ENCODE peak calls at places on chromosomes 6 and 20, in six cellular contexts. E is Calu3; Z is activated CD4-positive, alpha-beta T cell treated with anti-CD3 and anti-CD28 coated beads for 36 hours; F is cardiac fibroblast; M is foreskin fibroblast; W is GM18507. A is an unnamed sample.
A peak's percentile ranks its signal among the peaks of the same experiment; 100 is the strongest.

GRCh38 chr6:84432616-84433015 is 205.2 kb upstream of the CEP162 start:
- DNase-seq in E (no peak), Z (no peak), F (peak; percentile 64), M (peak; percentile 70), W (no peak), A (peak; percentile 50)

GRCh38 chr6:35596448-35597442 is 84.0 kb upstream of the TULP1 start:
- DNase-seq in E (no peak), Z (no peak), F (peak; percentile 83), M (peak; percentile 79), W (no peak), A (peak; percentile 97)

GRCh38 chr6:11426571-11426970 is 111.0 kb upstream of the TMEM170B start:
- DNase-seq in E (no peak), Z (no peak), F (no peak), M (no peak), W (no peak), A (no peak)

GRCh38 chr6:5215799-5216198 is 45.0 kb downstream of the LYRM4 start:
- DNase-seq in E (no peak), Z (no peak), F (no peak), M (no peak), W (no peak), A (no peak)

GRCh38 chr6:170102582-170103481 is 188.0 kb downstream of the DLL1 start:
- DNase-seq in E (no peak), Z (no peak), F (no peak), M (no peak), W (no peak), A (no peak)

GRCh38 chr20:16984481-16984880 is 236.3 kb downstream of the OTOR start:
- DNase-seq in E (no peak), Z (no peak), F (no peak), M (no peak), W (no peak), A (no peak)

GRCh38 chr6:170072246-170072645 is 218.6 kb downstream of the DLL1 start:
- DNase-seq in E (no peak), Z (no peak), F (no peak), M (no peak), W (no peak), A (no peak)

GRCh38 chr6:167824591-167825041 is 2.1 kb upstream of the AFDN start:
- DNase-seq in E (no peak), Z (no peak), F (peak; percentile 40), M (peak; percentile 69), W (no peak), A (no peak)

GRCh38 chr6:43798688-43799444 is 28.9 kb downstream of the VEGFA start:
- DNase-seq in E (peak; percentile 95), Z (peak; percentile 47), F (peak; percentile 87), M (peak; percentile 69), W (no peak), A (peak; percentile 80)

GRCh38 chr6:116511424-116512131 is at the start of gene CALHM5:
- DNase-seq in E (peak; percentile 67), Z (no peak), F (peak; percentile 96), M (peak; percentile 85), W (no peak), A (peak; percentile 92)

GRCh38 chr20:42986143-42986773 is 203.4 kb downstream of the PTPRT start:
- DNase-seq in E (no peak), Z (no peak), F (no peak), M (no peak), W (no peak), A (no peak)

GRCh38 chr20:11296951-11297350 is 620.7 kb upstream of the BTBD3 start:
- DNase-seq in E (no peak), Z (no peak), F (peak; percentile 2), M (no peak), W (no peak), A (no peak)

GRCh38 chr20:51284871-51285270 is 257.6 kb downstream of the NFATC2 start:
- DNase-seq in E (no peak), Z (no peak), F (no peak), M (no peak), W (no peak), A (no peak)

GRCh38 chr20:430091-430999 is 22.2 kb downstream of the RBCK1 start:
- DNase-seq in E (no peak), Z (no peak), F (no peak), M (no peak), W (no peak), A (no peak)

GRCh38 chr6:7996538-7997225 is 67.5 kb downstream of the BLOC1S5 start:
- DNase-seq in E (peak; percentile 2), Z (no peak), F (peak; percentile 89), M (peak; percentile 41), W (no peak), A (no peak)

GRCh38 chr20:25549172-25549865 is 36.0 kb downstream of the NINL start:
- DNase-seq in E (no peak), Z (no peak), F (no peak), M (no peak), W (no peak), A (no peak)

GRCh38 chr6:422423-423061 is 31.0 kb downstream of the IRF4 start:
- DNase-seq in E (peak; percentile 69), Z (peak; percentile 87), F (peak; percentile 95), M (peak; percentile 90), W (peak; percentile 64), A (peak; percentile 96)

GRCh38 chr6:43229803-43230239 is 540 bp upstream of the DNPH1 start:
- DNase-seq in E (no peak), Z (no peak), F (no peak), M (no peak), W (no peak), A (no peak)

GRCh38 chr6:121590438-121590837 is 155.0 kb downstream of the GJA1 start:
- DNase-seq in E (no peak), Z (no peak), F (peak; percentile 80), M (peak; percentile 18), W (no peak), A (peak; percentile 33)

GRCh38 chr6:128168244-128168643 is 267.4 kb upstream of the THEMIS start:
- DNase-seq in E (no peak), Z (no peak), F (no peak), M (no peak), W (no peak), A (no peak)

GRCh38 chr20:48066256-48066655 is 281.0 kb upstream of the SULF2 start:
- DNase-seq in E (no peak), Z (no peak), F (no peak), M (peak; percentile 61), W (no peak), A (no peak)

GRCh38 chr20:1979116-1979778 is 14.6 kb downstream of the PDYN start:
- DNase-seq in E (no peak), Z (no peak), F (no peak), M (no peak), W (no peak), A (no peak)

GRCh38 chr20:53276143-53276542 is 304.0 kb downstream of the TSHZ2 start:
- DNase-seq in E (no peak), Z (no peak), F (no peak), M (no peak), W (no peak), A (no peak)

GRCh38 chr6:39961178-39961577 is 26.9 kb upstream of the MOCS1 start:
- DNase-seq in E (no peak), Z (no peak), F (peak; percentile 79), M (peak; percentile 30), W (no peak), A (no peak)

GRCh38 chr6:33599413-33599911 is 19.4 kb upstream of the BAK1 start:
- DNase-seq in E (no peak), Z (no peak), F (no peak), M (no peak), W (no peak), A (no peak)

GRCh38 chr6:101876431-101876830 is 482.9 kb downstream of the GRIK2 start:
- DNase-seq in E (no peak), Z (no peak), F (no peak), M (no peak), W (no peak), A (no peak)

GRCh38 chr20:43761396-43762340 is 34.9 kb upstream of the GTSF1L start:
- DNase-seq in E (no peak), Z (no peak), F (peak; percentile 31), M (no peak), W (no peak), A (no peak)

GRCh38 chr6:11296449-11297375 is 64.2 kb upstream of the NEDD9 start:
- DNase-seq in E (peak; percentile 13), Z (no peak), F (no peak), M (no peak), W (no peak), A (no peak)

GRCh38 chr6:96610019-96610418 is 47.1 kb downstream of the FHL5 start:
- DNase-seq in E (no peak), Z (no peak), F (no peak), M (no peak), W (no peak), A (no peak)

A was measured in HCEC 1CT.